ENCODE peak calls at places on chromosomes 6 and 20, in five cellular contexts. One of them, this sample, is unnamed.

GRCh38 chr20:50248104-50248631 is 57.5 kb downstream of the CEBPB start:
- DNase-seq in CD14-positive monocyte: peak; percentile 70
- DNase-seq in A549: no peak
- DNase-seq in fibroblast of lung: peak; percentile 35
- DNase-seq in lower leg skin: no peak
- DNase-seq in this sample: no peak

GRCh38 chr6:152206072-152206818 is 398.8 kb downstream of the ESR1 start:
- DNase-seq in lower leg skin: no peak
- DNase-seq in CD14-positive monocyte: no peak
- DNase-seq in A549: peak; percentile 28
- DNase-seq in fibroblast of lung: peak; percentile 17
- DNase-seq in this sample: no peak

GRCh38 chr20:50799890-50800550 is 5.2 kb downstream of the BCAS4 start:
- DNase-seq in fibroblast of lung: no peak
- DNase-seq in A549: no peak
- DNase-seq in CD14-positive monocyte: no peak
- DNase-seq in lower leg skin: no peak
- DNase-seq in this sample: no peak

GRCh38 chr6:33147807-33148666 is 44.2 kb downstream of the COL11A2 start:
- DNase-seq in lower leg skin: no peak
- DNase-seq in A549: peak; percentile 46
- DNase-seq in fibroblast of lung: peak; percentile 76
- DNase-seq in CD14-positive monocyte: no peak
- DNase-seq in this sample: no peak

GRCh38 chr20:44720617-44720993 is 5.4 kb downstream of the CCN5 start:
- DNase-seq in lower leg skin: peak; percentile 91
- DNase-seq in fibroblast of lung: peak; percentile 58
- DNase-seq in CD14-positive monocyte: no peak
- DNase-seq in A549: peak; percentile 97
- DNase-seq in this sample: no peak

GRCh38 chr20:38109657-38110524 is 55.2 kb downstream of the TGM2 start:
- DNase-seq in A549: peak; percentile 92
- DNase-seq in CD14-positive monocyte: peak; percentile 70
- DNase-seq in fibroblast of lung: peak; percentile 96
- DNase-seq in lower leg skin: peak; percentile 93
- DNase-seq in this sample: no peak

GRCh38 chr20:48845721-48846306 is 18.0 kb upstream of the PREX1 start:
- DNase-seq in fibroblast of lung: no peak
- DNase-seq in CD14-positive monocyte: no peak
- DNase-seq in A549: no peak
- DNase-seq in lower leg skin: no peak
- DNase-seq in this sample: no peak

GRCh38 chr6:83962592-83962991 is 71.0 kb upstream of the MRAP2 start:
- DNase-seq in fibroblast of lung: no peak
- DNase-seq in lower leg skin: no peak
- DNase-seq in CD14-positive monocyte: no peak
- DNase-seq in A549: no peak
- DNase-seq in this sample: no peak

GRCh38 chr20:12152996-12153395 is 235.3 kb downstream of the BTBD3 start:
- DNase-seq in A549: no peak
- DNase-seq in lower leg skin: no peak
- DNase-seq in CD14-positive monocyte: no peak
- DNase-seq in fibroblast of lung: peak; percentile 73
- DNase-seq in this sample: no peak

GRCh38 chr20:44106615-44107014 is 80.4 kb downstream of the JPH2 start:
- DNase-seq in fibroblast of lung: no peak
- DNase-seq in A549: no peak
- DNase-seq in CD14-positive monocyte: no peak
- DNase-seq in lower leg skin: peak; percentile 25
- DNase-seq in this sample: no peak

GRCh38 chr6:27251672-27252251 is 4.3 kb downstream of the PRSS16 start:
- DNase-seq in CD14-positive monocyte: no peak
- DNase-seq in A549: peak; percentile 92
- DNase-seq in lower leg skin: peak; percentile 87
- DNase-seq in fibroblast of lung: no peak
- DNase-seq in this sample: peak; percentile 75

GRCh38 chr6:36595168-36595818 is 1.1 kb downstream of the SRSF3 start:
- DNase-seq in A549: peak; percentile 56
- DNase-seq in fibroblast of lung: peak; percentile 74
- DNase-seq in CD14-positive monocyte: no peak
- DNase-seq in lower leg skin: peak; percentile 87
- DNase-seq in this sample: no peak

GRCh38 chr6:41159415-41160082 is 3.4 kb downstream of the TREM2 start:
- DNase-seq in fibroblast of lung: peak; percentile 31
- DNase-seq in A549: no peak
- DNase-seq in lower leg skin: no peak
- DNase-seq in CD14-positive monocyte: no peak
- DNase-seq in this sample: no peak

GRCh38 chr6:2480267-2480966 is 235.0 kb upstream of the GMDS start:
- DNase-seq in CD14-positive monocyte: no peak
- DNase-seq in fibroblast of lung: no peak
- DNase-seq in lower leg skin: no peak
- DNase-seq in A549: no peak
- DNase-seq in this sample: no peak

GRCh38 chr20:64155258-64156135 is 8.8 kb upstream of the MYT1 start:
- DNase-seq in lower leg skin: no peak
- DNase-seq in A549: no peak
- DNase-seq in CD14-positive monocyte: no peak
- DNase-seq in fibroblast of lung: no peak
- DNase-seq in this sample: no peak

GRCh38 chr20:7859371-7859802 is 80.9 kb downstream of the HAO1 start:
- DNase-seq in CD14-positive monocyte: no peak
- DNase-seq in lower leg skin: no peak
- DNase-seq in fibroblast of lung: peak; percentile 80
- DNase-seq in A549: peak; percentile 61
- DNase-seq in this sample: no peak

GRCh38 chr6:138622967-138623366 is 123.7 kb upstream of the NHSL1 start:
- DNase-seq in A549: peak; percentile 5
- DNase-seq in fibroblast of lung: no peak
- DNase-seq in CD14-positive monocyte: no peak
- DNase-seq in lower leg skin: no peak
- DNase-seq in this sample: no peak

GRCh38 chr6:1256435-1257008 is 55.4 kb upstream of the FOXQ1 start:
- DNase-seq in A549: no peak
- DNase-seq in lower leg skin: peak; percentile 61
- DNase-seq in CD14-positive monocyte: no peak
- DNase-seq in fibroblast of lung: no peak
- DNase-seq in this sample: no peak

GRCh38 chr6:159941286-159942113 is 27.4 kb upstream of the IGF2R start:
- DNase-seq in A549: peak; percentile 24
- DNase-seq in fibroblast of lung: peak; percentile 66
- DNase-seq in lower leg skin: no peak
- DNase-seq in CD14-positive monocyte: no peak
- DNase-seq in this sample: no peak

GRCh38 chr6:91904586-91904985 is 1317.7 kb upstream of the MAP3K7 start:
- DNase-seq in fibroblast of lung: no peak
- DNase-seq in CD14-positive monocyte: no peak
- DNase-seq in lower leg skin: no peak
- DNase-seq in A549: no peak
- DNase-seq in this sample: no peak

GRCh38 chr6:31771992-31772358 is 5.2 kb downstream of the VWA7 start:
- DNase-seq in CD14-positive monocyte: no peak
- DNase-seq in lower leg skin: no peak
- DNase-seq in fibroblast of lung: peak; percentile 40
- DNase-seq in A549: no peak
- DNase-seq in this sample: no peak

GRCh38 chr20:36543187-36544133 is 2.1 kb downstream of the MYL9 start:
- DNase-seq in CD14-positive monocyte: no peak
- DNase-seq in lower leg skin: peak; percentile 96
- DNase-seq in fibroblast of lung: peak; percentile 83
- DNase-seq in A549: no peak
- DNase-seq in this sample: no peak

GRCh38 chr6:159252955-159253508 is 83.8 kb downstream of the FNDC1 start:
- DNase-seq in A549: peak; percentile 32
- DNase-seq in lower leg skin: no peak
- DNase-seq in CD14-positive monocyte: no peak
- DNase-seq in fibroblast of lung: peak; percentile 63
- DNase-seq in this sample: no peak

GRCh38 chr6:163757506-163757905 is 343.0 kb downstream of the QKI start:
- DNase-seq in A549: no peak
- DNase-seq in lower leg skin: no peak
- DNase-seq in fibroblast of lung: no peak
- DNase-seq in CD14-positive monocyte: no peak
- DNase-seq in this sample: no peak

GRCh38 chr20:44247676-44248419 is 740 bp downstream of the GDAP1L1 start:
- DNase-seq in A549: peak; percentile 35
- DNase-seq in fibroblast of lung: peak; percentile 21
- DNase-seq in lower leg skin: no peak
- DNase-seq in CD14-positive monocyte: no peak
- DNase-seq in this sample: peak; percentile 54

GRCh38 chr6:116220172-116220571 is 33.7 kb downstream of the TSPYL4 start:
- DNase-seq in CD14-positive monocyte: no peak
- DNase-seq in fibroblast of lung: no peak
- DNase-seq in A549: no peak
- DNase-seq in lower leg skin: no peak
- DNase-seq in this sample: no peak

GRCh38 chr6:56524891-56525703 is 117.6 kb downstream of the DST start:
- DNase-seq in CD14-positive monocyte: no peak
- DNase-seq in A549: peak; percentile 9
- DNase-seq in lower leg skin: no peak
- DNase-seq in fibroblast of lung: peak; percentile 99
- DNase-seq in this sample: no peak

DNA sequence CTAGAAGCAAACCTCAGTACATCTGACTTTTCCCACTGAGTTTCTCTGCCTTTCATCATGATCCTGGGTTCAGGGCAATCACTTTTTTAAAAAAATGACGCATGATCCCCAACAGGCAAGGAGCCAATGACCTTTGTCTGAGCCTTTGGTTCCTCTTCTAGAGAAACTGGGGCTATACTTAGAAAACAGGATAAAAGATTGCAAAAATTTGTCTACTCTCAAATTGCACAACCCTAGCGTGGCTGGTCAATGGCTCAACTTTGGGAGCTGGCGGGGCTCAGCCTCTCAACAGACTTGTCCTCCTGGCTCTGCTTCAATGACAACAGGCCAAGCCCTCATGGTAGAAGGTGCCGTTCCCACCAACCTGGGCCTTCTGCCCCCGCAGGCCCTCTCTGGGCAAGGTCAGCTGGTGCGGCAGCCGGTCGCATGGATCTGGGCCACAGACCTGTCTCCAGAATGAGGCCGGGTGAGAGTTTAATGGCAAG is 48.7 kb downstream of the PDYN start:
- DNase-seq in A549: no peak
- DNase-seq in lower leg skin: peak; percentile 93
- DNase-seq in fibroblast of lung: peak; percentile 47
- DNase-seq in CD14-positive monocyte: peak; percentile 91
- DNase-seq in this sample: no peak
- TF ChIP-seq CTCF in A549: no peak
- TF ChIP-seq CTCF in lower leg skin: no peak
- TF ChIP-seq CTCF in fibroblast of lung: no peak
- TF ChIP-seq CTCF in CD14-positive monocyte: no peak
- TF ChIP-seq CTCF in this sample: no peak

GRCh38 chr6:89596056-89596455 is 42.5 kb downstream of the LYRM2 start:
- DNase-seq in A549: no peak
- DNase-seq in fibroblast of lung: no peak
- DNase-seq in lower leg skin: no peak
- DNase-seq in CD14-positive monocyte: no peak
- DNase-seq in this sample: no peak

GRCh38 chr6:89599727-89600126 is 38.8 kb downstream of the LYRM2 start:
- DNase-seq in A549: no peak
- DNase-seq in fibroblast of lung: no peak
- DNase-seq in lower leg skin: no peak
- DNase-seq in CD14-positive monocyte: no peak
- DNase-seq in this sample: no peak

GRCh38 chr6:89597372-89597771 is 41.2 kb downstream of the LYRM2 start:
- DNase-seq in fibroblast of lung: no peak
- DNase-seq in lower leg skin: no peak
- DNase-seq in CD14-positive monocyte: no peak
- DNase-seq in A549: no peak
- DNase-seq in this sample: no peak

GRCh38 chr6:89596484-89596883 is 42.1 kb downstream of the LYRM2 start:
- DNase-seq in CD14-positive monocyte: no peak
- DNase-seq in fibroblast of lung: no peak
- DNase-seq in lower leg skin: no peak
- DNase-seq in A549: no peak
- DNase-seq in this sample: no peak

DNA sequence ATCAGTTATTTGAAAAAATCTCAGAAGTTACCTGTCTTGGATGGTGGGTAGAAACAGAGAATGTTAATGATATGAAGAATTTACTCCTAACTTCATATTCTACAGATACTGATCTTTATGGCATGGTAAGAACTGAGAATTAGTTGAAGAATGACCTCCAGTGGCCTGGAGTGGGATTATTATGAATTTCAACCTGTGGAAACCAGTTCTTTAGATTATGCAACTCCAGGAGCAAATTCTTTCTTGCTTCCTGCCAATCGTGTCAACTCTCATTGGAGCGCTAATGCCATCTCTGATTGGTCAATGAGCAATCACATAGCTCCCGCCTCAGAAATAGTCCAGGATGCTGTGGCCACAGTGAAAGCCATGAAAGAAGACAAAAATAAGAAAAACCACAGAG is 40.6 kb downstream of the LYRM2 start:
- DNase-seq in CD14-positive monocyte: no peak
- DNase-seq in lower leg skin: no peak
- DNase-seq in A549: peak; percentile 53
- DNase-seq in fibroblast of lung: peak; percentile 6
- DNase-seq in this sample: no peak
- TF ChIP-seq CTCF in CD14-positive monocyte: no peak
- TF ChIP-seq CTCF in lower leg skin: no peak
- TF ChIP-seq CTCF in A549: no peak
- TF ChIP-seq CTCF in fibroblast of lung: no peak
- TF ChIP-seq CTCF in this sample: no peak

DNA sequence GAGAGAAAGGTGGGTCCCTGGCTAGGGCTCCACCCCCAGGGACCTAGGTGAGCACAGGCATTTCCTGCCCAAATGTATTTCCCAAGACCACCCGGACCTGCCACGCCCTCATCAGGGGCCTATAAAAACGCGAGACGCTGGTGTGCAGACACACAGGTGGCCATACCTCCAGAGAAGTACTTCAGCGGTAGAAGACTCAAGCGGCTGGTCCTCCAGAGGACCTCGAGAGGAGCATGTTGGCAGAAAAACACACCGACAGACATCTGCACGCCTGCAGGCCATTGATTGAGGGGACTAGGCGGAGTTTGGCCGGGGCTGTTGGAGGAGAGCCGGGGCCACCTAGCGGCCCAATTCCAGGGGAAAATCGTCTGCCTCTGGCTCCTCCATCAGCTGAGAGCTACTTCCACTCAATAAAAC is 695.8 kb upstream of the MMS22L start:
- DNase-seq in CD14-positive monocyte: no peak
- DNase-seq in A549: peak; percentile 7
- DNase-seq in fibroblast of lung: no peak
- DNase-seq in lower leg skin: no peak
- DNase-seq in this sample: no peak
- TF ChIP-seq CTCF in CD14-positive monocyte: no peak
- TF ChIP-seq CTCF in A549: peak; percentile 14
- TF ChIP-seq CTCF in fibroblast of lung: no peak
- TF ChIP-seq CTCF in lower leg skin: no peak
- TF ChIP-seq CTCF in this sample: no peak

GRCh38 chr20:42572320-42573016 is 617.2 kb downstream of the PTPRT start:
- DNase-seq in fibroblast of lung: no peak
- DNase-seq in CD14-positive monocyte: no peak
- DNase-seq in A549: no peak
- DNase-seq in lower leg skin: no peak
- DNase-seq in this sample: no peak

GRCh38 chr20:42577193-42577592 is 612.5 kb downstream of the PTPRT start:
- DNase-seq in fibroblast of lung: no peak
- DNase-seq in lower leg skin: no peak
- DNase-seq in CD14-positive monocyte: no peak
- DNase-seq in A549: no peak
- DNase-seq in this sample: no peak
- TF ChIP-seq CTCF in fibroblast of lung: no peak
- TF ChIP-seq CTCF in lower leg skin: no peak
- TF ChIP-seq CTCF in CD14-positive monocyte: no peak
- TF ChIP-seq CTCF in A549: no peak
- TF ChIP-seq CTCF in this sample: no peak